ENCODE peak calls at places on chromosomes 6 and 20, in four cellular contexts. A is foreskin fibroblast, W is WTC11, C is adrenal gland. Z is an unnamed sample.

GRCh38 chr6:150303256-150303655 is 65.6 kb upstream of the IYD start:
- DNase-seq in A (no peak), W (no peak), C (no peak), Z (no peak)

GRCh38 chr20:63810730-63811490 is 20.2 kb downstream of the ZBTB46 start:
- DNase-seq in A (peak), W (no peak), C (no peak), Z (no peak)

GRCh38 chr6:119443993-119444641 is 94.6 kb upstream of the MAN1A1 start:
- DNase-seq in A (peak), W (no peak), C (no peak), Z (no peak)

GRCh38 chr6:98835149-98836024 is 1.0 kb downstream of the POU3F2 start:
- DNase-seq in A (peak), W (no peak), C (no peak), Z (peak)

GRCh38 chr6:70537266-70537665 is 29.5 kb upstream of the SDHAF4 start:
- DNase-seq in A (no peak), W (no peak), C (no peak), Z (no peak)

GRCh38 chr20:44526129-44526528 is 4.3 kb upstream of the SERINC3 start:
- DNase-seq in A (peak), W (no peak), C (no peak), Z (no peak)

GRCh38 chr6:153003294-153003645 is 761 bp upstream of the MTRF1L start:
- DNase-seq in A (no peak), W (no peak), C (no peak), Z (no peak)

GRCh38 chr6:42307141-42307470 is 89.4 kb upstream of the MRPS10 start:
- DNase-seq in A (no peak), W (no peak), C (no peak), Z (no peak)

GRCh38 chr6:122734529-122735203 is 44.9 kb upstream of the FABP7 start:
- DNase-seq in A (no peak), W (no peak), C (no peak), Z (no peak)

GRCh38 chr20:32359633-32360332 is 1.7 kb downstream of the ASXL1 start:
- DNase-seq in A (peak), W (no peak), C (no peak), Z (no peak)

DNA sequence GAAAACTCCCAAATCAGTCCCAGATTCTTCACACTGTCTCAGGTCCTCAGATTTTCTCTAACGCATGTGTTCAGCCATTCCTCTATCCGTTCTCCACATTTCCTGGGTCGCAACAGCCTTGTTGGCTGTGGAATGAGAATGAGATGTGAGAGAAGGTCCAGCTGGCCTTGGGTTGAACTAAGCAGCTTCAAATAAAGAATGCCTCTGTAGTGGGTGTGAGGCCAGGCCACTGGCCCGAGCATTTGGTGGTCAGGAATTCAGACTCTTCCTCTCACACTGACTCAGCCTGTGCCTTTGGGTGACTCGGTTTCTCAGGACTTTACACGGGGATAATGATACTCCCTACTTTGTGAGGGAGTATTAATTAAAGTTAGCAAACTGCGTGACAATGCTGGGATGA is 73.7 kb upstream of the CCN6 start:
- DNase-seq in A (peak), W (no peak), C (peak), Z (no peak)
- TF ChIP-seq CTCF in A (no peak), W (no peak), C (no peak), Z (no peak)

GRCh38 chr6:75693534-75693933 is 55.5 kb upstream of the MYO6 start:
- DNase-seq in A (peak), W (no peak), C (no peak), Z (no peak)
- TF ChIP-seq CTCF in A (peak), W (no peak), C (no peak), Z (no peak)

DNA sequence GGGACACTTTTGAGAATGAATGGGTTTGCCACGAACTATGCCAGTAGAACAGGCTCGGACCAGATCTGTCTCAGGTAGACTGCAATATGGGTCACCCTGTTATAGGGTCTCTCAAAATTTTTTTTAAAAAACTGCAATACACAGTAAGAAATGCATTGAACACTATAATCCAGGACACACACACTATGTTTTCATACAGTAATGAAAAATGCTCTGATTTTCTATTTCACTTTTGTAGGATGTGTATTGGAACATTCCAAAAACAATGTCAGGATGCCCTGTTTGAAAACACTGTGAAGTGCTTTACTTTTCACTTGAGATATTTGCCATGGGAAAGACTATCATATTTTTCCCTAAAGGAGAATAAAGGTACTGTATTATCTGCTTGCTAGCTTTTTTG is 25.1 kb downstream of the PARD6B start:
- DNase-seq in A (no peak), W (no peak), C (no peak), Z (no peak)
- TF ChIP-seq CTCF in A (no peak), W (no peak), C (no peak), Z (no peak)

GRCh38 chr6:17446713-17447112 is 53.3 kb downstream of the CAP2 start:
- DNase-seq in A (no peak), W (peak), C (no peak), Z (no peak)
- TF ChIP-seq CTCF in A (peak), W (no peak), C (no peak), Z (no peak)

GRCh38 chr20:8438748-8439147 is 306.7 kb downstream of the PLCB1 start:
- DNase-seq in A (no peak), W (no peak), C (no peak), Z (no peak)

GRCh38 chr20:8449120-8449519 is 317.1 kb downstream of the PLCB1 start:
- DNase-seq in A (peak), W (no peak), C (no peak), Z (no peak)

GRCh38 chr20:8447262-8448120 is 315.4 kb downstream of the PLCB1 start:
- DNase-seq in A (no peak), W (no peak), C (no peak), Z (no peak)

DNA sequence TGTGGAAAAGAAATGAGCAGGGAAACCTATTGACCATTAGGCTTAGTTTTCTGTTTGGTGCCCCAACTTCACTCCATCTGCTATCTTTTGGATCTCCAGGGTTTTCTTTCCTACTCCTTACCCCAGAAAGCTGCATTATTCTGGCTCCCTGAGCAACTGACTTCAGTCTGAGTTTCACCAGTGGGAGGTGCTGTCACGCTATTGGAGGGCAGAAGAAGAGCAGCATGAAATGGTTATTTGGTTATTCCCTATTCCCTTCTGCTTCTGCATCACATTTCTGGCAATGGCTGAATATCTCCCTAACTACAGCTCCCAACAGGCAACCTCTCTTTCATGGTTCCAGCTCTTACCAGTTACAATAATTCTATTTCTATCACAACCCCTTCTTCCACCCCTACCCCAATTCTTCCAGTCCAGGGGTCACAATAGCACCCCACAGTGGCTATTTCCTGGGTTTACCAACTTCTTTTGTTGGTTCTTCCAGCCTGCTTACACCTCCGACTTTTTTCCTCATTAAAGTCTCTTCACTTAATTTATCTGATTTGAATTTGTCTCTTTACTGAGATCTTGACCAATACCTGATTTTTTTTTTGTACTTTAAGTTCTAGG is 311.5 kb downstream of the PLCB1 start:
- DNase-seq in A (no peak), W (peak), C (no peak), Z (no peak)
- TF ChIP-seq CTCF in A (no peak), W (no peak), C (no peak), Z (no peak)

GRCh38 chr20:38187512-38187911 is 22.4 kb upstream of the TGM2 start:
- DNase-seq in A (no peak), W (peak), C (no peak), Z (no peak)
- TF ChIP-seq CTCF in A (no peak), W (no peak), C (peak), Z (no peak)

GRCh38 chr20:16806061-16806460 is 57.9 kb downstream of the OTOR start:
- DNase-seq in A (no peak), W (no peak), C (no peak), Z (no peak)

GRCh38 chr20:16801919-16802651 is 53.9 kb downstream of the OTOR start:
- DNase-seq in A (peak), W (peak), C (peak), Z (peak)

GRCh38 chr20:16803965-16804792 is 56.0 kb downstream of the OTOR start:
- DNase-seq in A (peak), W (peak), C (peak), Z (peak)

GRCh38 chr20:16804793-16805187 is 56.6 kb downstream of the OTOR start:
- DNase-seq in A (no peak), W (no peak), C (no peak), Z (no peak)

DNA sequence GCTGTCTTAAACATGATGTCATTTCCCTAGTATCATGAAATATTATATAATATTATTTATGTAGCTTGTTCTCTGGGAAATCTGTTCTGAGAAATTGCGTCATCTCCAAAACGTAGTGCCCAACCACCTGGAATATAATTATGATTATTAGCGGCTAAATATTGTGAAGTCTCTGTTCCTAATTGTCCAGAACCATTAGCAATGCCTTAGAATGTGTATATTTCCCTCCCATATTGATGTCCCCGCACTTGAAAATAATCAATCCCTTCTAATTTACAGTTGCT is 54.4 kb downstream of the OTOR start:
- DNase-seq in A (no peak), W (no peak), C (no peak), Z (no peak)
- TF ChIP-seq CTCF in A (no peak), W (no peak), C (no peak), Z (no peak)

DNA sequence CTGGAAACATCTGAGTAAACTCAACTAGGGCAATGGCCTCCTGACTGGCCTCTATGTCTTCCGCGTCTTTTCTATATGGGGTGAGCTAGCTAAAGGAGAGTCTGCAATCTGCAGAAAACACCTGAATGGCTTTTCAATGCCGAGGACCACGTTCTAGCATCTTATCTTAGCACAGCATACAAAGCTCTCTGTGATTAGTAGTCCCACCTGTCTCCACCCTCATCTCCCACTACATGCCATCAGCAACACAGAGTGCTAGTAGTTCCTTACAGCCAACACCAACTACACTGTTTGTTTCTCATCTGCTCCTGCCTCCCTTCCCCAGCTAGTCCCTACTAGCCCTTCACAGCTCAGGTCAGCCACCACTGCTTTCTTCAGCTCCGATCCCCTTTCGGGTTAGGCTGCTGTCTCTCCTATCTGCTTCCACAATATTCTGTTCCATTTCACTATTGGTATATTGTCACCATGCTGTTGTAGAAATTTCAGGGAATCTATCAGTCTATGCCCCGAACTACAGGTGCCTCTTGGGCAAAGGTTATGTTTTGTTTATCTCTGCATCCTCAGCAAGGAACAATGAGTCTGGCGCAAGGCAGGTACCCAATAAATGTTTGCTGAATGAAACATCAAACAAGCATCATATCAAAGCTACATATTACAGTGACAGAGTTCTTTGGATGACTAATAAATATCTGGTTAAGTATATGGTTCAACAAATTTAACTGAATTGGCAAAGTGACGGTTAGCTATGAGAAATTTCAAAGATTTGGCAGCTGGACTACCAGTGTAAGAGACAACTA is 12.2 kb downstream of the LYRM4 start:
- DNase-seq in A (no peak), W (no peak), C (no peak), Z (no peak)
- TF ChIP-seq CTCF in A (no peak), W (no peak), C (no peak), Z (no peak)

Z was measured in omental fat pad.